ENCODE peak calls at places on chromosomes 3 and 15, in five cellular contexts. O, T, D, Y and S are unnamed samples.

GRCh38 chr15:75452364-75452967 is 976 bp upstream of the SIN3A start:
- DNase-seq in O (peak; percentile 64), T (peak; percentile 70), D (no peak), Y (peak; percentile 57), S (peak; percentile 51)

GRCh38 chr15:93466380-93466779 is 377.4 kb upstream of the RGMA start:
- DNase-seq in O (no peak), T (no peak), D (no peak), Y (no peak), S (no peak)

GRCh38 chr3:35321008-35321407 is 318.3 kb upstream of the ARPP21 start:
- DNase-seq in O (no peak), T (no peak), D (no peak), Y (no peak), S (no peak)

GRCh38 chr3:138442433-138442832 is 8.0 kb downstream of the ESYT3 start:
- DNase-seq in O (peak; percentile 59), T (peak; percentile 60), D (no peak), Y (no peak), S (peak; percentile 83)

GRCh38 chr3:5499404-5499803 is 311.9 kb downstream of the EDEM1 start:
- DNase-seq in O (no peak), T (no peak), D (no peak), Y (peak; percentile 39), S (no peak)

GRCh38 chr3:44420676-44421075 is 56.8 kb downstream of the ZNF445 start:
- DNase-seq in O (no peak), T (no peak), D (no peak), Y (no peak), S (no peak)

GRCh38 chr3:126852536-126852935 is 130.4 kb upstream of the PLXNA1 start:
- DNase-seq in O (no peak), T (no peak), D (no peak), Y (no peak), S (no peak)

GRCh38 chr15:58472821-58473581 is 41.2 kb downstream of the LIPC start:
- DNase-seq in O (no peak), T (peak; percentile 53), D (no peak), Y (no peak), S (no peak)

GRCh38 chr15:35693286-35693685 is 147.3 kb upstream of the DPH6 start:
- DNase-seq in O (no peak), T (peak; percentile 61), D (no peak), Y (no peak), S (no peak)
- TF ChIP-seq MXI1 in O (no peak), T (no peak), D (no peak), Y (no peak), S (no peak)

DNA sequence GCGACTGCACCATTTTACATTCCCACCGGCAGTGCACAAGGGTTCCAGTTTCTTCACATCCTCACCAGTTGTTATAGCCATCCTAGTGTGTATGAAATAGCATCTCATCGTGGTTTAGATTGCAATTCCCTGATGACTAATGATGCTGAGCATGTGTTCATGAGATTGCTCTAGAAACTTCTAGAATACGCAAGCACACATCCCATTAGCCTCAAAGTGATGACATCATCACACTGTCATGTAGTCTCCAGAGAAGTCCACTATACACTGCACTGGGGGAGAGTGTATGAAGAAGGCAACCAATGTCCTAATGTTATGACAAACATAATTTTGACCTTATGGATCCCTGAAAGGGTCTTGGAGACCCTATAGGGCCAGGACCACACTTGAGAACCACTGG is 30.2 kb downstream of the FBLN2 start:
- DNase-seq in O (no peak), T (peak; percentile 92), D (no peak), Y (no peak), S (no peak)
- TF ChIP-seq MXI1 in O (no peak), T (no peak), D (no peak), Y (no peak), S (no peak)

GRCh38 chr3:104588442-104588841 is 778.3 kb upstream of the ALCAM start:
- DNase-seq in O (no peak), T (no peak), D (no peak), Y (no peak), S (no peak)

GRCh38 chr3:104582092-104582491 is 784.6 kb upstream of the ALCAM start:
- DNase-seq in O (no peak), T (no peak), D (no peak), Y (no peak), S (no peak)

GRCh38 chr3:104586344-104586743 is 780.4 kb upstream of the ALCAM start:
- DNase-seq in O (no peak), T (no peak), D (no peak), Y (no peak), S (no peak)

DNA sequence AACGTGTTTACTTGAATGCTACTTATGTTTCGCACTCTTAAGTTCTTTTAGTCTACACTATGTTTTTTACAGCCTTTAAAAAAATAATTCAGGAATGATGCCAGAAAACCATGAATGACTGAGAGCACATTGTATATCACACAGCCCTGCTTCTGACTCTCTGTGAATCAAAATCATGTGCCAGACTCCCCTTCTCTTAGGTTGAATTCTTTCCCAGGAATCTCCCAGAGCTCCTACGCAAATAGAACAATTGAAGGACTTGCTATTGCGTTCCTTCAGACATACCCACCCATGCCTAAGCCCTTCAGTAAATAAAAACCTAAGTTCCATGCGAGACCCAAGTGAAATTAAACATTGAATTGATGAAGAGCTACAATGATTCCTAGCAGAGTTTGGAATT is 782.0 kb upstream of the ALCAM start:
- DNase-seq in O (no peak), T (peak; percentile 6), D (no peak), Y (no peak), S (no peak)
- TF ChIP-seq MXI1 in O (no peak), T (no peak), D (no peak), Y (no peak), S (no peak)

GRCh38 chr3:151168269-151169094 is 34.5 kb downstream of the GPR171 start:
- DNase-seq in O (peak; percentile 72), T (peak; percentile 67), D (peak; percentile 62), Y (no peak), S (peak; percentile 71)
- TF ChIP-seq MXI1 in O (no peak), T (no peak), D (no peak), Y (no peak), S (no peak)